ENCODE peak calls at places on chromosomes 16 and 17, in ten cellular contexts. G is fibroblast of lung, U is tibial artery, C is prostate gland, E is mammary epithelial cell, V is A549, Z is adrenal gland, D is pancreas, N is tibial nerve, P is suprapubic skin. R is an unnamed sample. For H3K4me1, the result is how much of the 10 kb centered on the place peaks cover.

GRCh38 chr17:67438669-67439068 is 61.6 kb downstream of the PITPNC1 start:
- DNase-seq in C (no peak), E (no peak), U (no peak), Z (no peak), V (no peak), D (no peak), P (no peak), N (no peak), G (no peak), R (no peak)

GRCh38 chr17:6327007-6327406 is 107.9 kb downstream of the AIPL1 start:
- DNase-seq in G (no peak), Z (peak), U (no peak), D (no peak), N (no peak), V (no peak), P (no peak), E (no peak), C (no peak), R (no peak)

GRCh38 chr17:78933025-78933958 is 8.1 kb upstream of the TIMP2 start:
- DNase-seq in V (peak), D (no peak), C (no peak), G (peak), N (peak), Z (peak), P (peak), E (peak), U (peak), R (peak)

GRCh38 chr17:1997587-1998425 is 27.3 kb downstream of the RTN4RL1 start:
- DNase-seq in N (no peak), U (no peak), G (no peak), E (no peak), V (peak), Z (peak), C (peak), D (peak), P (peak), R (no peak)

GRCh38 chr17:28698253-28698941 is 13.3 kb downstream of the PROCA1 start:
- DNase-seq in V (peak), G (no peak), Z (no peak), P (no peak), E (no peak), N (no peak), D (no peak), C (no peak), U (no peak), R (no peak)

GRCh38 chr17:67617304-67617899 is 100.3 kb upstream of the NOL11 start:
- DNase-seq in U (no peak), D (no peak), E (no peak), P (no peak), V (no peak), C (no peak), Z (peak), G (no peak), N (no peak), R (no peak)

GRCh38 chr17:34493903-34494302 is 85.5 kb upstream of the TMEM132E start:
- DNase-seq in P (no peak), C (no peak), N (no peak), U (no peak), E (no peak), Z (no peak), G (no peak), D (no peak), V (no peak), R (no peak)

GRCh38 chr16:5642470-5642869 is 544.9 kb upstream of the EEF2KMT start:
- DNase-seq in G (no peak), Z (no peak), V (no peak), U (no peak), E (no peak), D (no peak), N (no peak), P (no peak), C (no peak), R (no peak)

GRCh38 chr17:54969658-54970572 is 1.4 kb downstream of the STXBP4 start:
- DNase-seq in C (no peak), G (no peak), P (no peak), E (no peak), Z (no peak), V (no peak), N (no peak), U (no peak), D (no peak), R (no peak)

GRCh38 chr17:37708616-37709212 is 36.1 kb downstream of the HNF1B start:
- DNase-seq in V (peak), Z (no peak), U (no peak), C (no peak), P (no peak), N (no peak), E (peak), D (peak), G (no peak), R (no peak)

GRCh38 chr17:48718781-48719641 is 3.3 kb downstream of the PRAC1 start:
- DNase-seq in V (no peak), Z (no peak), N (no peak), C (peak), P (no peak), D (no peak), E (no peak), G (no peak), U (no peak), R (no peak)

GRCh38 chr16:84303023-84303422 is 8.3 kb downstream of the WFDC1 start:
- DNase-seq in N (no peak), C (no peak), P (no peak), G (peak), V (no peak), U (peak), D (no peak), E (no peak), Z (peak), R (no peak)

GRCh38 chr17:74466111-74466784 is at the start of gene CD300A:
- DNase-seq in N (no peak), U (no peak), D (no peak), E (no peak), V (no peak), G (no peak), Z (peak), C (no peak), P (no peak), R (no peak)

GRCh38 chr17:17776889-17777288 is 59.9 kb downstream of the SREBF1 start:
- DNase-seq in E (no peak), C (no peak), D (no peak), G (no peak), P (no peak), V (no peak), Z (no peak), N (no peak), U (no peak), R (no peak)

GRCh38 chr16:69176033-69176780 is 10.8 kb upstream of the SNTB2 start:
- DNase-seq in C (no peak), G (peak), Z (no peak), U (no peak), D (no peak), N (no peak), V (no peak), E (peak), P (no peak), R (no peak)

GRCh38 chr17:18139949-18140348 is 31.4 kb downstream of the MYO15A start:
- DNase-seq in V (peak), E (no peak), U (no peak), G (peak), Z (peak), N (no peak), D (no peak), P (no peak), C (no peak), R (no peak)

GRCh38 chr17:80968602-80969029 is 23.0 kb upstream of the CHMP6 start:
- DNase-seq in D (no peak), G (peak), U (peak), P (peak), C (no peak), E (no peak), Z (peak), V (no peak), N (no peak), R (no peak)

GRCh38 chr16:23640669-23640958 is 496 bp downstream of the PALB2 start:
- DNase-seq in G (peak), U (no peak), P (no peak), V (peak), N (no peak), C (no peak), Z (no peak), D (no peak), E (peak), R (no peak)

GRCh38 chr17:78041401-78042179 is 83.1 kb downstream of the TNRC6C start:
- DNase-seq in V (no peak), G (peak), D (no peak), U (no peak), P (no peak), E (no peak), Z (no peak), N (no peak), C (no peak), R (no peak)

GRCh38 chr17:41618341-41619161 is 5.8 kb downstream of the KRT17 start:
- DNase-seq in E (peak), U (no peak), D (no peak), Z (no peak), G (no peak), C (no peak), N (no peak), P (peak), V (no peak), R (peak)

GRCh38 chr17:56966277-56966676 is 5.4 kb upstream of the COIL start:
- DNase-seq in V (no peak), D (no peak), U (no peak), P (no peak), N (no peak), E (no peak), Z (no peak), G (no peak), C (no peak), R (no peak)

GRCh38 chr17:78787444-78787843 is 5.4 kb upstream of the CYTH1 start:
- DNase-seq in P (no peak), V (peak), G (no peak), E (peak), D (no peak), C (no peak), Z (no peak), U (no peak), N (no peak), R (peak)

GRCh38 chr16:24163935-24164334 is 92.2 kb upstream of the CACNG3 start:
- DNase-seq in C (no peak), E (no peak), U (no peak), V (no peak), N (no peak), Z (no peak), G (no peak), D (no peak), P (no peak), R (no peak)

GRCh38 chr16:84732674-84733352 is 33.0 kb downstream of the USP10 start:
- DNase-seq in Z (no peak), P (no peak), V (no peak), E (peak), U (no peak), D (no peak), G (no peak), C (peak), N (no peak), R (peak)

GRCh38 chr17:15649861-15650391 is 30.4 kb upstream of the FBXW10B start:
- DNase-seq in G (peak), D (no peak), V (peak), Z (peak), P (peak), E (peak), U (peak), C (no peak), N (peak), R (peak)

GRCh38 chr17:2070241-2071023 is 15.5 kb downstream of the HIC1 start:
- DNase-seq in Z (no peak), G (no peak), P (no peak), C (no peak), E (no peak), V (no peak), U (no peak), N (no peak), D (no peak), R (no peak)

GRCh38 chr16:59021751-59022150 is 287.6 kb upstream of the GOT2 start:
- DNase-seq in C (no peak), N (no peak), V (peak), D (no peak), Z (no peak), E (peak), G (peak), U (no peak), P (no peak), R (no peak)

GRCh38 chr17:82022310-82022980 is at the start of gene CENPX:
- DNase-seq in C (no peak), P (no peak), G (no peak), E (no peak), D (no peak), U (no peak), V (no peak), N (no peak), Z (no peak), R (no peak)

GRCh38 chr16:79165541-79165940 is 435.0 kb downstream of the MAF start:
- DNase-seq in G (no peak), Z (no peak), E (no peak), N (no peak), P (no peak), C (peak), U (no peak), V (no peak), D (no peak), R (no peak)

GRCh38 chr17:9343513-9343912 is 232.1 kb downstream of the STX8 start:
- DNase-seq in G (no peak), V (no peak), D (no peak), N (no peak), P (no peak), C (no peak), Z (no peak), E (no peak), U (no peak), R (no peak)

GRCh38 chr17:4023220-4023619 is 59.0 kb upstream of the ATP2A3 start:
- DNase-seq in N (no peak), E (no peak), P (no peak), D (no peak), C (no peak), Z (no peak), V (no peak), U (no peak), G (no peak), R (no peak)

GRCh38 chr17:60959696-60960095 is 282.0 kb downstream of the BCAS3 start:
- DNase-seq in G (no peak), C (no peak), U (no peak), P (no peak), Z (no peak), D (no peak), N (no peak), V (no peak), E (no peak), R (no peak)

GRCh38 chr16:82514262-82514661 is 112.5 kb upstream of the CDH13 start:
- DNase-seq in D (no peak), E (no peak), N (no peak), Z (no peak), G (no peak), U (no peak), V (no peak), P (no peak), C (no peak), R (no peak)

GRCh38 chr17:72609501-72609900 is 483.0 kb downstream of the SLC39A11 start:
- DNase-seq in D (no peak), E (peak), V (peak), U (no peak), P (no peak), C (no peak), G (no peak), Z (no peak), N (no peak), R (peak)

GRCh38 chr17:81249233-81250040 is 10.3 kb downstream of the NDUFAF8 start:
- DNase-seq in P (no peak), V (no peak), N (no peak), D (peak), E (peak), C (no peak), Z (no peak), U (no peak), G (no peak), R (no peak)

GRCh38 chr16:15494231-15494630 is 59.8 kb downstream of the BMERB1 start:
- DNase-seq in C (no peak), V (no peak), E (no peak), D (no peak), G (peak), N (no peak), P (no peak), U (no peak), Z (peak), R (no peak)

DNA sequence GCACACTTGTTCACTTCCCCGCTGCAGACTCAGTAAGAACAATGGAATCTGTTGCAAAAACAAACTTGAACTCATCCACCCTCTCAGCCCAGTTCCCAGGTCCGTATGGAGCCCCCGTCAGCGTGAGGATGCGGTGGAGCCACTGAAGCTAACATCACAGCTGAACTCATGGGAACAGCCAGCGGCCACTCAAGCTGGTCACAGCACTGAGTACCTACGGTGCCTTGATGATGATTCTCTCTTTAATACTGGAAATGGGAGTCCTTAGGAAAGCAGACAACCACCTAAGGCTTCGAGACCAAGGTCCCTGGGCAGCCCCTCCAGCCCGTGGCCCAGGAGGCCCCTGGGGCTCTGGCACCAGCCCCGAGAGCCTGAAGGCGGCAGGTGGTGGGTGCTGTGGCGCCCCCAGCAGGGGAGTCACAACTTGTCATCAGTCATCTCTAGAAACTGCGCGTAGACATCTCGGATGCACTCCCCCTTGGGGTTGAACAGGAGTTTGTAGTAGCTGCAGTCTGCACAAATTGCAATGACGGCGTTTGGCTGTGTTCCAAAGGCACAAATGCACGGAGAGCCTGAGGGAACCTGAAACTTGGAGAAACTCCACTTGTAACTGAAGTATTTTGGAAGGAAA is 31.0 kb upstream of the RHOT1 start:
- DNase-seq in V (no peak), D (no peak), U (peak), P (no peak), E (no peak), G (peak), Z (peak), N (peak), C (peak), R (peak)
- H3K4me1 ChIP-seq in V (under half), D (under half), U (under half), P (under half), E (under half), G (under half), Z (under half), N (under half), C (under half), R (under half)

GRCh38 chr16:54027126-54027922 is 259.3 kb downstream of the IRX3 start:
- DNase-seq in E (peak), C (no peak), G (peak), V (no peak), Z (peak), N (no peak), D (no peak), U (no peak), P (no peak), R (peak)
- H3K4me1 ChIP-seq in E (under half), C (under half), G (under half), V (under half), Z (under half), N (under half), D (under half), U (under half), P (under half), R (under half)

GRCh38 chr16:48378276-48378675 is 6.9 kb downstream of the SIAH1 start:
- DNase-seq in D (no peak), U (no peak), E (no peak), Z (no peak), G (no peak), P (no peak), V (no peak), N (no peak), C (no peak), R (no peak)
- H3K4me1 ChIP-seq in D (under half), U (half or more), E (under half), Z (half or more), G (under half), P (half or more), V (half or more), N (half or more), C (under half), R (under half)

GRCh38 chr16:1560153-1560552 is 26.7 kb downstream of the TMEM204 start:
- DNase-seq in P (no peak), N (no peak), C (no peak), Z (no peak), D (no peak), G (no peak), E (no peak), V (no peak), U (no peak), R (no peak)

GRCh38 chr16:1560866-1561265 is 27.4 kb downstream of the TMEM204 start:
- DNase-seq in Z (no peak), C (no peak), D (no peak), N (no peak), V (no peak), U (no peak), P (no peak), G (no peak), E (no peak), R (no peak)

GRCh38 chr16:1561266-1561665 is 27.8 kb downstream of the TMEM204 start:
- DNase-seq in C (no peak), U (no peak), Z (no peak), V (no peak), P (no peak), G (no peak), D (no peak), E (no peak), N (no peak), R (no peak)

GRCh38 chr16:1563786-1564185 is 30.3 kb downstream of the TMEM204 start:
- DNase-seq in G (no peak), P (no peak), Z (no peak), V (no peak), U (no peak), E (no peak), N (no peak), D (no peak), C (no peak), R (no peak)

DNA sequence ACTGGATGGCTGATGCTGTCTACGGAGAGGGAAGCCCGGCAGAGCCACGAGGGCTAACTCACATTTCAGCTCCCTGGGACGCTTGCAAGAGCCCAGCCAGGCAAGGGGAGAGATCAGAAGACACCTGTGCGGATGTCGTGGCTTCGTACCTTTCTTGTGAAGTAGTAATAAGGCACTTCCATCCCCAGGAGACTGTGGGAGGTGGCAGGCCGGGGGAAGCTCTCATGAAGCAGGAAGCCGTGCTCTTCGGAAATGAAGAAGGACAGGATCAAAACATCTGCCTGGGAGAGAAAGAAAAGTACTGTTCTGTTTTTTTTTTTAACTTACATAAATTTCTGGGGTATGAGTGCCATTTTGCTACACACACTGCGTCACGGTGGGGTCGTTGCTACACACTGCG is 28.4 kb downstream of the TMEM204 start:
- DNase-seq in C (no peak), U (no peak), V (no peak), N (no peak), Z (no peak), D (no peak), P (no peak), E (no peak), G (no peak), R (no peak)
- H3K4me1 ChIP-seq in C (under half), U (under half), V (under half), N (under half), Z (under half), D (under half), P (under half), E (under half), G (under half), R (under half)

DNA sequence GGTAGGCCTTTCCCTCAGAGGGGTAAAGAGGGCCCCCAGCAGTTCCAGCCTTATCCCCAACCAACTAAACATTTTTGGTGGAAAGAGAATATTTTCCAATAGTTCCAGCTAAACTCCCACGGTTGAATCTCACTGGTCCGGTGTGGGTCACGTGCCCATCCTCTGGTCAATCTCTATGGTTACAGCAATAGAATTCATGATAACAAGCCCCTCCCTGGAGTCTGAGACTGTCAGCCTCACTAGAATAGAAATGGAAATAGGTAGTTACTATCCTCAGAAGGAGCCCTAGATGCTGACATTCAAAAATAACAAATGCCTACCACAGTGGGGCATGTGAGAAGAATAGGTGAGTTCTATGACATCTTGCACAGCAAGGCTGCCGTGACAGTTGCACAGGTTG is 37.5 kb upstream of the LITAF start:
- DNase-seq in U (no peak), G (no peak), C (no peak), D (no peak), P (no peak), N (no peak), E (no peak), Z (no peak), V (no peak), R (no peak)
- H3K4me1 ChIP-seq in U (under half), G (under half), C (under half), D (under half), P (half or more), N (under half), E (under half), Z (under half), V (under half), R (under half)

DNA sequence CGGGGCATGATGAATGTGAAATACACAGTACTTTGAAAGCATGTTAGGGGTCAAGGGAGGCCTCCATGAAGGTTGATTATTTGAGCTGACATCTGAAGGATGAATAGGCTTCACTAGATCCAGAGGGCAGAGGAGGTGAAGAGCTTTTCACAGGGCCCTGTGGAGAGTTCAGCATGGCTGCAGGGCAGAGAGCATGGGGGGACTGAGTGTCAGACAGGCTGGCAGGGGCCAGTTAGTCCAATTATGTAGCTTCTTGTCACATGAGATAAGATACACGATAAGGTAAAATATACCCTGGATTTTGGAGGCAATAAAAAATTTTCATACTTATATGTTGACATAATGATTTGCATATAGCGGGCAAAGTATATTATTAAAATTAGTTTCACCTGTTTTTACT is 2.5 kb downstream of the ANKRD40CL start:
- DNase-seq in D (no peak), C (no peak), U (no peak), V (no peak), N (no peak), G (no peak), Z (no peak), E (no peak), P (no peak), R (no peak)
- H3K4me1 ChIP-seq in D (under half), C (under half), U (under half), V (under half), N (under half), G (under half), Z (under half), E (under half), P (under half), R (under half)

R was measured in foreskin keratinocyte.